ENCODE peak calls at places on chromosomes 6 and 20, in four cellular contexts. T is small intestine, J is left ventricle myocardium inferior, X is iPS DF 19.7. I is an unnamed sample.
A peak's percentile ranks its signal among the peaks of the same experiment; 100 is the strongest.

GRCh38 chr6:53294095-53294494 is 54.7 kb downstream of the ELOVL5 start:
- DNase-seq in X (no peak), J (no peak), T (no peak), I (peak; percentile 24)

GRCh38 chr6:148508401-148509151 is 165.9 kb downstream of the SASH1 start:
- DNase-seq in T (no peak), J (no peak), X (no peak), I (no peak)

GRCh38 chr20:10954137-10954840 is 280.5 kb upstream of the JAG1 start:
- DNase-seq in J (no peak), X (no peak), T (no peak), I (no peak)

GRCh38 chr20:11891081-11891826 is 26.4 kb upstream of the BTBD3 start:
- DNase-seq in J (peak; percentile 63), T (peak; percentile 45), X (no peak), I (peak; percentile 63)

GRCh38 chr20:51091564-51092195 is 68.8 kb upstream of the KCNG1 start:
- DNase-seq in T (no peak), J (no peak), X (no peak), I (no peak)

GRCh38 chr6:151681426-151682059 is 125.9 kb upstream of the ESR1 start:
- DNase-seq in J (peak; percentile 15), X (no peak), T (no peak), I (no peak)

GRCh38 chr6:35008858-35009257 is 119.8 kb downstream of the ANKS1A start:
- DNase-seq in X (no peak), T (no peak), J (no peak), I (no peak)

GRCh38 chr6:57822896-57823358 is 505.5 kb downstream of the PRIM2 start:
- DNase-seq in J (no peak), T (no peak), X (peak; percentile 88), I (no peak)

GRCh38 chr6:14113951-14114350 is 3.6 kb upstream of the CD83 start:
- DNase-seq in J (no peak), T (no peak), X (no peak), I (no peak)

GRCh38 chr6:43944908-43945777 is 175.1 kb downstream of the VEGFA start:
- DNase-seq in T (no peak), X (no peak), J (no peak), I (no peak)

GRCh38 chr20:22805970-22806369 is 221.6 kb upstream of the FOXA2 start:
- DNase-seq in X (no peak), T (no peak), J (no peak), I (no peak)

GRCh38 chr20:23078351-23078993 is 7.7 kb downstream of the CD93 start:
- DNase-seq in X (no peak), J (no peak), T (no peak), I (no peak)

GRCh38 chr20:62104791-62105345 is 17.4 kb upstream of the LSM14B start:
- DNase-seq in J (no peak), X (no peak), T (peak; percentile 21), I (peak; percentile 47)

GRCh38 chr20:4476903-4477302 is 244.8 kb upstream of the PRND start:
- DNase-seq in X (no peak), J (no peak), T (no peak), I (no peak)

GRCh38 chr6:144017167-144018094 is 9.4 kb upstream of the PLAGL1 start:
- DNase-seq in T (peak; percentile 69), X (no peak), J (no peak), I (no peak)

I was measured in colonic mucosa.